ENCODE peak calls at places on chromosomes 16 and 17, in six cellular contexts. One of them, this sample, is unnamed.

GRCh38 chr17:73431401-73432205 is 119.8 kb upstream of the CDC42EP4 start:
- DNase-seq in mammary epithelial cell: no peak
- DNase-seq in mesenchymal stem cell: no peak
- DNase-seq in CD8-positive, alpha-beta memory T cell: no peak
- DNase-seq in gastrocnemius medialis: no peak
- DNase-seq in body of pancreas: no peak
- DNase-seq in this sample: no peak

GRCh38 chr17:10716218-10716617 is 13.6 kb downstream of the TMEM220 start:
- DNase-seq in mammary epithelial cell: no peak
- DNase-seq in gastrocnemius medialis: no peak
- DNase-seq in mesenchymal stem cell: no peak
- DNase-seq in body of pancreas: no peak
- DNase-seq in CD8-positive, alpha-beta memory T cell: no peak
- DNase-seq in this sample: no peak

GRCh38 chr17:2033128-2033527 is 3.2 kb downstream of the DPH1 start:
- DNase-seq in CD8-positive, alpha-beta memory T cell: no peak
- DNase-seq in mammary epithelial cell: no peak
- DNase-seq in body of pancreas: no peak
- DNase-seq in mesenchymal stem cell: no peak
- DNase-seq in gastrocnemius medialis: no peak
- DNase-seq in this sample: no peak

GRCh38 chr17:50687200-50688066 is 20.3 kb downstream of the ANKRD40 start:
- DNase-seq in body of pancreas: no peak
- DNase-seq in gastrocnemius medialis: no peak
- DNase-seq in mesenchymal stem cell: no peak
- DNase-seq in CD8-positive, alpha-beta memory T cell: no peak
- DNase-seq in mammary epithelial cell: no peak
- DNase-seq in this sample: no peak

GRCh38 chr17:62781356-62781755 is 26.8 kb downstream of the MARCHF10 start:
- DNase-seq in gastrocnemius medialis: no peak
- DNase-seq in mesenchymal stem cell: peak
- DNase-seq in CD8-positive, alpha-beta memory T cell: no peak
- DNase-seq in body of pancreas: no peak
- DNase-seq in mammary epithelial cell: no peak
- DNase-seq in this sample: no peak

GRCh38 chr17:17738901-17739300 is 57.6 kb downstream of the RAI1 start:
- DNase-seq in body of pancreas: no peak
- DNase-seq in mesenchymal stem cell: peak
- DNase-seq in CD8-positive, alpha-beta memory T cell: no peak
- DNase-seq in mammary epithelial cell: peak
- DNase-seq in gastrocnemius medialis: peak
- DNase-seq in this sample: no peak

GRCh38 chr16:53054670-53055485 is at the start of gene CHD9:
- DNase-seq in gastrocnemius medialis: peak
- DNase-seq in mesenchymal stem cell: peak
- DNase-seq in body of pancreas: peak
- DNase-seq in CD8-positive, alpha-beta memory T cell: peak
- DNase-seq in mammary epithelial cell: peak
- DNase-seq in this sample: peak

GRCh38 chr17:28907709-28908475 is 5.0 kb upstream of the DHRS13 start:
- DNase-seq in CD8-positive, alpha-beta memory T cell: no peak
- DNase-seq in mesenchymal stem cell: no peak
- DNase-seq in mammary epithelial cell: no peak
- DNase-seq in body of pancreas: no peak
- DNase-seq in gastrocnemius medialis: no peak
- DNase-seq in this sample: no peak

GRCh38 chr17:32927724-32928526 is at the start of gene TMEM98:
- DNase-seq in gastrocnemius medialis: no peak
- DNase-seq in CD8-positive, alpha-beta memory T cell: no peak
- DNase-seq in mammary epithelial cell: no peak
- DNase-seq in body of pancreas: peak
- DNase-seq in mesenchymal stem cell: peak
- DNase-seq in this sample: no peak

GRCh38 chr16:67843343-67843765 is 1.2 kb downstream of the THAP11 start:
- DNase-seq in body of pancreas: no peak
- DNase-seq in CD8-positive, alpha-beta memory T cell: no peak
- DNase-seq in mesenchymal stem cell: peak
- DNase-seq in gastrocnemius medialis: no peak
- DNase-seq in mammary epithelial cell: no peak
- DNase-seq in this sample: peak

GRCh38 chr16:87324411-87325275 is 7.5 kb upstream of the C16orf95 start:
- DNase-seq in mesenchymal stem cell: peak
- DNase-seq in mammary epithelial cell: no peak
- DNase-seq in gastrocnemius medialis: peak
- DNase-seq in CD8-positive, alpha-beta memory T cell: peak
- DNase-seq in body of pancreas: peak
- DNase-seq in this sample: peak

GRCh38 chr16:84124529-84125073 is 7.9 kb upstream of the MBTPS1 start:
- DNase-seq in mammary epithelial cell: no peak
- DNase-seq in body of pancreas: no peak
- DNase-seq in gastrocnemius medialis: no peak
- DNase-seq in mesenchymal stem cell: no peak
- DNase-seq in CD8-positive, alpha-beta memory T cell: no peak
- DNase-seq in this sample: no peak

GRCh38 chr16:11402745-11403533 is 57.7 kb downstream of the RMI2 start:
- DNase-seq in mesenchymal stem cell: no peak
- DNase-seq in mammary epithelial cell: no peak
- DNase-seq in gastrocnemius medialis: no peak
- DNase-seq in body of pancreas: no peak
- DNase-seq in CD8-positive, alpha-beta memory T cell: no peak
- DNase-seq in this sample: no peak

GRCh38 chr17:39822051-39822450 is 42.1 kb downstream of the IKZF3 start:
- DNase-seq in CD8-positive, alpha-beta memory T cell: no peak
- DNase-seq in mesenchymal stem cell: no peak
- DNase-seq in mammary epithelial cell: no peak
- DNase-seq in gastrocnemius medialis: no peak
- DNase-seq in body of pancreas: no peak
- DNase-seq in this sample: no peak

GRCh38 chr16:14681115-14681514 is 13.0 kb downstream of the PLA2G10 start:
- DNase-seq in mammary epithelial cell: no peak
- DNase-seq in gastrocnemius medialis: no peak
- DNase-seq in mesenchymal stem cell: no peak
- DNase-seq in CD8-positive, alpha-beta memory T cell: no peak
- DNase-seq in body of pancreas: no peak
- DNase-seq in this sample: no peak

GRCh38 chr16:89805136-89805905 is 11.1 kb downstream of the FANCA start:
- DNase-seq in CD8-positive, alpha-beta memory T cell: no peak
- DNase-seq in gastrocnemius medialis: no peak
- DNase-seq in mammary epithelial cell: no peak
- DNase-seq in mesenchymal stem cell: peak
- DNase-seq in body of pancreas: no peak
- DNase-seq in this sample: no peak

GRCh38 chr16:24273511-24273910 is 17.4 kb downstream of the CACNG3 start:
- DNase-seq in gastrocnemius medialis: no peak
- DNase-seq in mammary epithelial cell: peak
- DNase-seq in CD8-positive, alpha-beta memory T cell: no peak
- DNase-seq in mesenchymal stem cell: no peak
- DNase-seq in body of pancreas: no peak
- DNase-seq in this sample: no peak

GRCh38 chr17:74368341-74369152 is 1.2 kb downstream of the GPR142 start:
- DNase-seq in body of pancreas: peak
- DNase-seq in gastrocnemius medialis: peak
- DNase-seq in mammary epithelial cell: peak
- DNase-seq in CD8-positive, alpha-beta memory T cell: peak
- DNase-seq in mesenchymal stem cell: peak
- DNase-seq in this sample: peak

GRCh38 chr16:72189865-72190371 is 18.0 kb upstream of the PMFBP1 start:
- DNase-seq in body of pancreas: no peak
- DNase-seq in mesenchymal stem cell: peak
- DNase-seq in CD8-positive, alpha-beta memory T cell: no peak
- DNase-seq in gastrocnemius medialis: no peak
- DNase-seq in mammary epithelial cell: peak
- DNase-seq in this sample: no peak

GRCh38 chr16:73232555-73233422 is 184.9 kb upstream of the ZFHX3 start:
- DNase-seq in mammary epithelial cell: peak
- DNase-seq in CD8-positive, alpha-beta memory T cell: no peak
- DNase-seq in body of pancreas: peak
- DNase-seq in gastrocnemius medialis: no peak
- DNase-seq in mesenchymal stem cell: peak
- DNase-seq in this sample: no peak

GRCh38 chr17:49739662-49740271 is 24.2 kb downstream of the FAM117A start:
- DNase-seq in body of pancreas: peak
- DNase-seq in mammary epithelial cell: peak
- DNase-seq in gastrocnemius medialis: peak
- DNase-seq in mesenchymal stem cell: peak
- DNase-seq in CD8-positive, alpha-beta memory T cell: peak
- DNase-seq in this sample: peak

GRCh38 chr17:27361695-27362094 is 67.8 kb downstream of the WSB1 start:
- DNase-seq in body of pancreas: no peak
- DNase-seq in gastrocnemius medialis: no peak
- DNase-seq in mesenchymal stem cell: no peak
- DNase-seq in mammary epithelial cell: no peak
- DNase-seq in CD8-positive, alpha-beta memory T cell: no peak
- DNase-seq in this sample: no peak

GRCh38 chr17:61065263-61065773 is 334.3 kb upstream of the TBX2 start:
- DNase-seq in CD8-positive, alpha-beta memory T cell: no peak
- DNase-seq in mammary epithelial cell: no peak
- DNase-seq in gastrocnemius medialis: no peak
- DNase-seq in mesenchymal stem cell: peak
- DNase-seq in body of pancreas: no peak
- DNase-seq in this sample: no peak

GRCh38 chr17:5762191-5762590 is 177.9 kb upstream of the NLRP1 start:
- DNase-seq in CD8-positive, alpha-beta memory T cell: no peak
- DNase-seq in mammary epithelial cell: peak
- DNase-seq in body of pancreas: no peak
- DNase-seq in gastrocnemius medialis: no peak
- DNase-seq in mesenchymal stem cell: peak
- DNase-seq in this sample: no peak

GRCh38 chr17:66957343-66957742 is 7.2 kb upstream of the CACNG4 start:
- DNase-seq in body of pancreas: no peak
- DNase-seq in mesenchymal stem cell: no peak
- DNase-seq in mammary epithelial cell: no peak
- DNase-seq in gastrocnemius medialis: no peak
- DNase-seq in CD8-positive, alpha-beta memory T cell: no peak
- DNase-seq in this sample: no peak

GRCh38 chr17:57531648-57532486 is 213.2 kb downstream of the CCDC182 start:
- DNase-seq in gastrocnemius medialis: no peak
- DNase-seq in mammary epithelial cell: no peak
- DNase-seq in body of pancreas: no peak
- DNase-seq in CD8-positive, alpha-beta memory T cell: no peak
- DNase-seq in mesenchymal stem cell: no peak
- DNase-seq in this sample: no peak

GRCh38 chr17:74433421-74434121 is 1.7 kb downstream of the GPRC5C start:
- DNase-seq in gastrocnemius medialis: no peak
- DNase-seq in body of pancreas: no peak
- DNase-seq in mammary epithelial cell: no peak
- DNase-seq in mesenchymal stem cell: no peak
- DNase-seq in CD8-positive, alpha-beta memory T cell: no peak
- DNase-seq in this sample: no peak

DNA sequence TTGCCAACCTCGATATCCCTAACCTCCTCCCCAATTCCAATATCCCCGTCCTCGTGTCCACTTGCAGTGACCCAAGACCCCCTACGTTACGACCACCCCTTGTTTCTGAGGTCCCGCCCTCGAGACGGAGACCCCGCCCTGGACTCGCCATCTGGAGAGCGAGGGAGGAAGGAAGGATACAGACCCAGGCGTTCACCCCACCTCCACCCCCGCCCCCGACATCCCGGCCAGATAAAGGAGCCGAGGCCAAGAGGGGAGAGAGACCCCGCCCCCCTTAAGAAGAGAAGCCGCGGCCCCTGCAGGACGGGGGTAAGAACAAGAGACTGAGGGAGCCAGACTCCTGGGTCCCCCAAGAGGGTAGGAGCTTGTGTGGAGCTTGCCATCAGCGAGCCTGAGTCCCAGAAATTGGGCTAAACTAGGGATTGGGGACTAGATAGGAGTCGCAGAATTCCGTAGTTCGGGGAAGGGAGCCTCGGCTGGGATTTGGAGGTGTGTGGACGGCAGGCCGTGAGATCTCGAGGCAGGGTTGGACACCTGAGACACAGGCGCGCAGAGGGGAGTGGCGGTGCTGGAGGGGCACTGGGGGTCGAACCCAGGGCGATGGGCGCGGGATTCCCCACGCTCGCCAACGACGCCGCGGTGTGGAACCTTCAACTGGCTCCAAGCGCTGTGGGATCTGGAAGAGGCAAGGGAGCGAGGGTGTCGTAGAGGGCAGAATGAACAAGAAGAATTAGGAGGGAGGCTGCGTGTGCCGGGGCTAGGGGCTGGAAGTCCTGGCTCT is at the start of gene BCL6B:
- DNase-seq in gastrocnemius medialis: no peak
- DNase-seq in body of pancreas: no peak
- DNase-seq in CD8-positive, alpha-beta memory T cell: no peak
- DNase-seq in mesenchymal stem cell: no peak
- DNase-seq in mammary epithelial cell: no peak
- DNase-seq in this sample: no peak
- H3K27ac ChIP-seq in gastrocnemius medialis: peak
- H3K27ac ChIP-seq in body of pancreas: peak
- H3K27ac ChIP-seq in CD8-positive, alpha-beta memory T cell: peak
- H3K27ac ChIP-seq in mesenchymal stem cell: no peak
- H3K27ac ChIP-seq in mammary epithelial cell: no peak
- H3K27ac ChIP-seq in this sample: peak

GRCh38 chr16:29863669-29863984 is 601 bp upstream of the CDIPT start:
- DNase-seq in body of pancreas: no peak
- DNase-seq in mammary epithelial cell: no peak
- DNase-seq in gastrocnemius medialis: no peak
- DNase-seq in mesenchymal stem cell: no peak
- DNase-seq in CD8-positive, alpha-beta memory T cell: no peak
- DNase-seq in this sample: no peak
- H3K4me3 ChIP-seq in body of pancreas: no peak
- H3K4me3 ChIP-seq in mammary epithelial cell: peak
- H3K4me3 ChIP-seq in gastrocnemius medialis: peak
- H3K4me3 ChIP-seq in mesenchymal stem cell: no peak
- H3K4me3 ChIP-seq in CD8-positive, alpha-beta memory T cell: peak
- H3K4me3 ChIP-seq in this sample: peak

DNA sequence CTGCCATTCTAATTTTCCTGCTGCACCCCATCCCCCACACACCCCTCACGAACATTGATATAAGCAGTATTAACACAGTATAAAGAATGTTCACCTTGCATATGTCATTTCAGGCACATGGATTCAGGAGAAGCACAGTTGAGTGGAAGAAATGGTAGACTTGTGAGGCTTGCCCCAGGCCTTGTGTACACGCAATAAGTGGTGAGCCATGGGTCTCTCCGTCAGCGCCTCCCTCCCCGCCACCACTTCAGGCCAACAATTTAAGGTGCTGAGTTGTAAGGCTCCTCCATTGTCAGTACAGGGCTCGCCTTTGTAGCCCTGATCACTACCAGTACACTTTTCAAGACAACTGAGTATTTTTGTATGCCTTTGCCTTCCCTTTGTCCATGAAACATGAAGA is 12.2 kb upstream of the CLEC18C start:
- DNase-seq in CD8-positive, alpha-beta memory T cell: no peak
- DNase-seq in gastrocnemius medialis: no peak
- DNase-seq in mammary epithelial cell: no peak
- DNase-seq in body of pancreas: no peak
- DNase-seq in mesenchymal stem cell: no peak
- DNase-seq in this sample: no peak
- H3K27ac ChIP-seq in CD8-positive, alpha-beta memory T cell: no peak
- H3K27ac ChIP-seq in gastrocnemius medialis: no peak
- H3K27ac ChIP-seq in mammary epithelial cell: no peak
- H3K27ac ChIP-seq in body of pancreas: no peak
- H3K27ac ChIP-seq in mesenchymal stem cell: no peak
- H3K27ac ChIP-seq in this sample: no peak

DNA sequence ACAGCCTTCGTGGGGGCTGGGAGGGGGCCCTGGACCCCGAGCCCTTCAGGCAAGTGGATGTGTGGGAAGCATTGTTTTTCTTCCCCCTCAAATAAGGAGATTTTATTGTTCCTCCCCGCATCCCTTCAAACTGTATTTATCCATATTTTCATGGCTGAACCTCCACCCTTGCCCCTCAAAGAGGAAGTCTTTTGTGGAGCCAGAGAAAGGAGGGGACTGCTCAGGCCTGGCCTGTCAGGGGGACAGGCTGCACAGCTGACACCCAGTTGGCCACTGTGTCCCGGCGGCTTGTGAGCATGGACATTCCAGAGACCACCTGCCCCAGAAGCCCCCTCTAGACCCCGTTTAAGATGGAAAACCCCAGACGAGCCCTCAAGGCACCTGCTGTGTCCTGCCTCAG is 15.9 kb downstream of the HEXIM2 start:
- DNase-seq in body of pancreas: no peak
- DNase-seq in mammary epithelial cell: no peak
- DNase-seq in gastrocnemius medialis: no peak
- DNase-seq in CD8-positive, alpha-beta memory T cell: no peak
- DNase-seq in mesenchymal stem cell: no peak
- DNase-seq in this sample: no peak
- H3K4me3 ChIP-seq in body of pancreas: no peak
- H3K4me3 ChIP-seq in mammary epithelial cell: no peak
- H3K4me3 ChIP-seq in gastrocnemius medialis: no peak
- H3K4me3 ChIP-seq in CD8-positive, alpha-beta memory T cell: no peak
- H3K4me3 ChIP-seq in mesenchymal stem cell: no peak
- H3K4me3 ChIP-seq in this sample: no peak

This sample was measured in psoas muscle.